ENCODE peak calls at places on chromosomes 11 and 22, in six cellular contexts. Q, Y, X, M, S and V are unnamed samples.

GRCh38 chr22:27616033-27616432 is 185.5 kb downstream of the MN1 start:
- DNase-seq in Q (no peak), Y (no peak), X (no peak), M (no peak), S (no peak), V (no peak)

GRCh38 chr22:39833610-39834009 is 60.0 kb downstream of the ENTHD1 start:
- DNase-seq in Q (no peak), Y (no peak), X (no peak), M (no peak), S (no peak), V (no peak)

GRCh38 chr22:49949914-49950292 is 10.7 kb upstream of the PIM3 start:
- DNase-seq in Q (no peak), Y (no peak), X (no peak), M (no peak), S (no peak), V (no peak)

GRCh38 chr11:4092031-4092430 is 2.6 kb upstream of the RRM1 start:
- DNase-seq in Q (no peak), Y (no peak), X (no peak), M (no peak), S (no peak), V (no peak)

GRCh38 chr22:35498446-35498845 is 42.2 kb upstream of the RASD2 start:
- DNase-seq in Q (no peak), Y (no peak), X (no peak), M (no peak), S (no peak), V (no peak)

GRCh38 chr11:35171226-35171625 is 32.3 kb downstream of the CD44 start:
- DNase-seq in Q (no peak), Y (no peak), X (no peak), M (no peak), S (no peak), V (no peak)

GRCh38 chr11:44893250-44894216 is 57.1 kb downstream of the TP53I11 start:
- DNase-seq in Q (peak), Y (no peak), X (peak), M (no peak), S (no peak), V (no peak)

GRCh38 chr22:44098021-44098739 is 74.1 kb downstream of the PARVB start:
- DNase-seq in Q (no peak), Y (no peak), X (no peak), M (peak), S (no peak), V (no peak)

GRCh38 chr22:45072322-45072903 is 62.6 kb upstream of the PHF21B start:
- DNase-seq in Q (no peak), Y (peak), X (no peak), M (no peak), S (peak), V (peak)

GRCh38 chr11:3043315-3043871 is 13.8 kb downstream of the CARS1 start:
- DNase-seq in Q (peak), Y (peak), X (no peak), M (no peak), S (peak), V (peak)

GRCh38 chr11:116697639-116698038 is 75.1 kb downstream of the BUD13 start:
- DNase-seq in Q (no peak), Y (no peak), X (no peak), M (no peak), S (no peak), V (no peak)

GRCh38 chr11:18452927-18453326 is 2.7 kb upstream of the LDHAL6A start:
- DNase-seq in Q (no peak), Y (peak), X (no peak), M (no peak), S (peak), V (peak)

GRCh38 chr11:64971421-64972233 is at the start of gene MAJIN:
- DNase-seq in Q (peak), Y (peak), X (no peak), M (peak), S (peak), V (peak)

GRCh38 chr11:108647701-108648527 is 17.0 kb upstream of the DDX10 start:
- DNase-seq in Q (peak), Y (peak), X (peak), M (peak), S (peak), V (peak)

GRCh38 chr11:77101043-77101537 is 1.6 kb upstream of the OMP start:
- DNase-seq in Q (no peak), Y (peak), X (no peak), M (peak), S (peak), V (no peak)

GRCh38 chr22:27241430-27242110 is 560.0 kb downstream of the MN1 start:
- DNase-seq in Q (peak), Y (peak), X (peak), M (no peak), S (peak), V (no peak)

GRCh38 chr22:37823134-37823985 is at the start of gene GALR3:
- DNase-seq in Q (no peak), Y (no peak), X (no peak), M (no peak), S (no peak), V (no peak)

GRCh38 chr11:9574806-9575530 is 1.5 kb downstream of the WEE1 start:
- DNase-seq in Q (no peak), Y (peak), X (peak), M (no peak), S (peak), V (peak)

GRCh38 chr22:37048133-37048532 is 3.4 kb upstream of the KCTD17 start:
- DNase-seq in Q (no peak), Y (peak), X (no peak), M (no peak), S (peak), V (no peak)

GRCh38 chr11:78192223-78192719 is 3.6 kb downstream of the USP35 start:
- DNase-seq in Q (no peak), Y (no peak), X (peak), M (no peak), S (no peak), V (no peak)

GRCh38 chr11:122202161-122202950 is 86.3 kb upstream of the BLID start:
- DNase-seq in Q (no peak), Y (peak), X (no peak), M (no peak), S (peak), V (peak)

GRCh38 chr22:44023404-44024287 is 456 bp upstream of the PARVB start:
- DNase-seq in Q (no peak), Y (peak), X (no peak), M (peak), S (peak), V (peak)

GRCh38 chr11:72578051-72578450 is 96.2 kb downstream of the PDE2A start:
- DNase-seq in Q (no peak), Y (no peak), X (no peak), M (peak), S (no peak), V (no peak)

GRCh38 chr11:134071306-134071705 is 2.4 kb downstream of the JAM3 start:
- DNase-seq in Q (no peak), Y (no peak), X (peak), M (no peak), S (no peak), V (no peak)

GRCh38 chr22:36010913-36011312 is 17.7 kb downstream of the RBFOX2 start:
- DNase-seq in Q (no peak), Y (peak), X (no peak), M (no peak), S (peak), V (peak)

GRCh38 chr11:73998846-73999575 is 9.9 kb downstream of the UCP3 start:
- DNase-seq in Q (no peak), Y (no peak), X (no peak), M (no peak), S (no peak), V (no peak)

GRCh38 chr11:71485063-71485399 is 32.0 kb downstream of the NADSYN1 start:
- DNase-seq in Q (no peak), Y (no peak), X (no peak), M (no peak), S (no peak), V (no peak)

GRCh38 chr11:76690736-76691135 is 20.2 kb upstream of the LRRC32 start:
- DNase-seq in Q (no peak), Y (peak), X (no peak), M (no peak), S (peak), V (peak)

GRCh38 chr11:44694443-44694842 is 32.3 kb upstream of the TSPAN18 start:
- DNase-seq in Q (no peak), Y (no peak), X (no peak), M (no peak), S (no peak), V (no peak)

GRCh38 chr11:46381046-46381835 is at the start of gene MDK:
- DNase-seq in Q (no peak), Y (peak), X (peak), M (no peak), S (peak), V (peak)

GRCh38 chr22:42169055-42169469 is 38.5 kb upstream of the CYP2D6 start:
- DNase-seq in Q (peak), Y (peak), X (peak), M (no peak), S (peak), V (peak)

GRCh38 chr11:36304349-36304748 is 8.3 kb downstream of the PRR5L start:
- DNase-seq in Q (no peak), Y (no peak), X (no peak), M (no peak), S (peak), V (no peak)